ENCODE peak calls at places on chromosome 5, in ten cellular contexts. C is breast epithelium, L is GM13977, S is psoas muscle, P is NB4, I is fibroblast of lung, O is cardiac muscle cell, G is MM.1S, N is HFFc6, M is RWPE1. B is an unnamed sample.

GRCh38 chr5:143023447-143024096 is 253.4 kb downstream of the ARHGAP26 start:
- DNase-seq in C (no peak), L (no peak), S (peak; percentile 92), P (no peak), I (peak; percentile 79), O (peak; percentile 29), G (no peak), N (peak; percentile 42), M (no peak), B (no peak)

GRCh38 chr5:58860680-58861079 is 277.8 kb downstream of the RAB3C start:
- DNase-seq in C (no peak), L (no peak), S (no peak), P (peak; percentile 85), I (peak; percentile 31), O (peak; percentile 41), G (peak; percentile 24), N (no peak), M (no peak), B (no peak)

GRCh38 chr5:19554524-19554923 is 433.5 kb downstream of the CDH18 start:
- DNase-seq in C (no peak), L (no peak), S (no peak), P (no peak), I (no peak), O (no peak), G (no peak), N (no peak), M (no peak), B (no peak)

GRCh38 chr5:135248801-135249231 is 150.2 kb downstream of the MACROH2A1 start:
- DNase-seq in C (no peak), L (no peak), S (no peak), P (no peak), I (no peak), O (no peak), G (no peak), N (no peak), M (no peak), B (no peak)

GRCh38 chr5:54985301-54986268 is at the start of gene ESM1:
- DNase-seq in C (no peak), L (no peak), S (no peak), P (no peak), I (peak; percentile 51), O (peak; percentile 49), G (no peak), N (peak; percentile 76), M (peak; percentile 71), B (no peak)

GRCh38 chr5:172172912-172173591 is 15.0 kb downstream of the STK10 start:
- DNase-seq in C (no peak), L (no peak), S (no peak), P (no peak), I (no peak), O (no peak), G (no peak), N (no peak), M (no peak), B (peak; percentile 65)

GRCh38 chr5:28468121-28468520 is 1429.7 kb upstream of the CDH9 start:
- DNase-seq in C (no peak), L (peak; percentile 9), S (no peak), P (peak; percentile 51), I (no peak), O (peak; percentile 2), G (peak; percentile 25), N (no peak), M (no peak), B (no peak)

GRCh38 chr5:56211298-56211865 is 21.7 kb downstream of the ANKRD55 start:
- DNase-seq in C (no peak), L (no peak), S (no peak), P (no peak), I (peak; percentile 97), O (peak; percentile 97), G (no peak), N (peak; percentile 68), M (peak; percentile 82), B (no peak)

GRCh38 chr5:42636425-42636824 is 120.2 kb upstream of the CCDC152 start:
- DNase-seq in C (no peak), L (no peak), S (no peak), P (peak; percentile 9), I (peak; percentile 28), O (peak; percentile 25), G (peak; percentile 44), N (no peak), M (no peak), B (no peak)

GRCh38 chr5:77545285-77545684 is 53.2 kb upstream of the WDR41 start:
- DNase-seq in C (no peak), L (no peak), S (no peak), P (no peak), I (no peak), O (no peak), G (no peak), N (no peak), M (no peak), B (no peak)
- TF ChIP-seq CTCF in C (no peak), L (no peak), S (no peak), P (no peak), I (no peak), O (no peak), G (no peak), N (no peak), M (no peak), B (no peak)

GRCh38 chr5:76074487-76074886 is 8.7 kb upstream of the SV2C start:
- DNase-seq in C (no peak), L (peak; percentile 65), S (no peak), P (peak; percentile 36), I (no peak), O (no peak), G (peak; percentile 58), N (no peak), M (no peak), B (no peak)
- TF ChIP-seq CTCF in C (no peak), L (peak; percentile 52), S (no peak), P (peak; percentile 79), I (no peak), O (no peak), G (peak; percentile 89), N (no peak), M (no peak), B (peak; percentile 51)

DNA sequence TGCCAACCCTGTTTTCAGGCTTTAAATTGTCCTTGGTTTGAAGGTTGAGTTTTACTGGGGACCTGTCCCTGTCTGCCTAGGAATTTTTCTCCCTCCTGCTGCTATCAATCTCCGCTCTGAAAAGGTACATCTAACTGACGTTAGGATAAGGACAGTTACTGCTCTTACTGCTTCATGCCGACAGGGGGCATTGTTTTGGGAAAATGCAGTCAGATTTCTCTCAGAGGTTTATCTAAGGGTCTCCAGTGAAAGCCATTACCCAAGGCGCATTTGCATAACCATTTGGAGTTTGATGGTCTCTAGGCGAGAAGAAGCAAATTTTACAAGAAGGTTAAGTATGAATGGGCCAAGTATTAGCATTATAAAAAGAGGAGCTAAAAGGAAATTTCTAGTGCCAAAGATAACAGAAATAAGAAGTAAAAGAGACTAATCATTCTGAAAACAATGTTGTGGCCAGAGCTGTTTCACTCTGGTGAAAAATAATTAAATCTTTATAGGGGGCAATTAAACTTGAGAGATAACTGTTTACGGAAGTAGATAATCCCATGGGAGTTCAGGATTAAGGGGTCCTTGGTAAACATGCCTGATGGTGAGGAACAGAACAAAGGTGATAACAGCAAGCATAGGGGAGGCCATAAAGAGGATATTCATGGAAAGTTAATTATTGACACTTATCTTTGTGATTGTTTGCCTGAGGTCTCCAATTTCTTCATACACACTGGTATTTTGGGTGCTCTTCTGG is 605.0 kb downstream of the MTRR start:
- DNase-seq in C (no peak), L (no peak), S (no peak), P (no peak), I (no peak), O (no peak), G (no peak), N (no peak), M (no peak), B (no peak)
- TF ChIP-seq CTCF in C (no peak), L (no peak), S (no peak), P (peak; percentile 11), I (peak; percentile 8), O (peak; percentile 12), G (no peak), N (peak; percentile 59), M (no peak), B (no peak)

GRCh38 chr5:37930350-37930749 is 90.5 kb upstream of the GDNF start:
- DNase-seq in C (no peak), L (no peak), S (no peak), P (no peak), I (no peak), O (no peak), G (no peak), N (no peak), M (no peak), B (no peak)
- TF ChIP-seq CTCF in C (no peak), L (no peak), S (no peak), P (no peak), I (no peak), O (no peak), G (no peak), N (no peak), M (no peak), B (no peak)

B was measured in CD14-positive monocyte.